ENCODE peak calls at places on chromosomes 3 and 15, in five cellular contexts. P, L, Y, H and X are unnamed samples. For H3K4me1, the result is how much of the 10 kb centered on the place peaks cover.

GRCh38 chr3:126945171-126945721 is 37.7 kb upstream of the PLXNA1 start:
- DNase-seq in P (no peak), L (no peak), Y (no peak), H (no peak), X (no peak)

GRCh38 chr3:48514431-48515227 is 10.7 kb upstream of the SHISA5 start:
- DNase-seq in P (no peak), L (no peak), Y (no peak), H (no peak), X (no peak)

GRCh38 chr15:90710436-90710835 is 6.7 kb upstream of the BLM start:
- DNase-seq in P (peak), L (peak), Y (no peak), H (no peak), X (no peak)

GRCh38 chr3:127394984-127395662 is 107.3 kb upstream of the PRR20G start:
- DNase-seq in P (no peak), L (no peak), Y (no peak), H (no peak), X (no peak)

GRCh38 chr3:143972495-143973351 is 1.1 kb downstream of the DIPK2A start:
- DNase-seq in P (peak), L (peak), Y (peak), H (peak), X (peak)

GRCh38 chr3:136862611-136862951 is 573 bp downstream of the NCK1 start:
- DNase-seq in P (peak), L (peak), Y (peak), H (peak), X (peak)

GRCh38 chr3:149771652-149772271 is 19.5 kb upstream of the COMMD2 start:
- DNase-seq in P (peak), L (peak), Y (peak), H (peak), X (peak)

GRCh38 chr15:74336061-74337005 is 31.1 kb downstream of the CYP11A1 start:
- DNase-seq in P (peak), L (no peak), Y (no peak), H (peak), X (peak)

GRCh38 chr15:69080203-69080957 is 65.9 kb downstream of the NOX5 start:
- DNase-seq in P (peak), L (no peak), Y (no peak), H (no peak), X (no peak)

GRCh38 chr15:85302271-85302670 is 78.1 kb upstream of the AKAP13 start:
- DNase-seq in P (no peak), L (no peak), Y (no peak), H (no peak), X (no peak)

DNA sequence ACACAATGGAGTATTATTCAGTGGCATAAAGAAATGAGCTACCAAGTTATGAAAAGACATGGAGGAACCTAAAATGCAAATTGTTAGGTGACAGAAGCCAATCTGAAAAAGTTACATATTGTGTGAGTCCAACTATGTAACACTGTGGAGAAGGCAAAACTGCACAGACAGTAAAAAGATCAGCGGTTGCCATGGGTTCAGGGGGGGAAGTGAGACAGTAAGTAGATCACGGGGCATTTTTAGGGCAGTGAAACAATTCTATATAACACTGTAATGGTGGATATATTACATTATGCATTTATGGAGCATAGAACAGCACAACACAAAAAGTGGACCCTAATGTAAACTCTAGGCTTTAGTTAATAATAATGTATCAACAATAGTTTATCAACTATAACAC is 17.6 kb downstream of the CBLB start:
- DNase-seq in P (no peak), L (no peak), Y (no peak), H (no peak), X (no peak)
- H3K4me1 ChIP-seq in P (under half), L (under half), Y (under half), H (under half), X (under half)

DNA sequence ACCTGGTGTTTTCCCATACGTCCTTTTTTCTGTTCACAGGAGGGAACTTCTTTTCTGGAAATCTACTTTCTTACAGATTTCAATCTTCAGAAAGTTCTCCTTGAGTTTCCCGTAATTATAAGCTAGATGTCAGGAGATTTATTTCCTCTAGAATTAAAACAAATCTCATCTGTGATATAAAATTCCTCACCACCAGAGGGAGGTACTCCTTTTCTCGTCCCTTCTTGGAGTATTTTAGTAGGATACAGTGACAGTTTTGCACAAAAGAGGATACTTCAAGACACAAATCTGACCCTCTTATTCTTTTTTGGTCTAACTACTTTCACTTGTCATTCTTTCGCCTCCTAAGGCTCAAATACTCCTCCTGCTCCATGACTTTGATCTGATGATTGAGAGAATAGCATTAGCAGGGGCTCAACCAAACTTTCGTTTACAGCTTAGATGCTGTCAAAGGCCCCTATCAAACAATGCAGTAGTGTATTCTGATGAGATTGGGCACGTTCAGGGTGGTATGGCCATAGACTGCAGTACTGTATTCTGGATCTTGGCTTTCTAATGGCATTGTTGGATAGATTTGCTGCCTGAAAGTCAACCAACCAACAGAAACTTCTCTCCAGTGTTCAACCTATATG is 38.0 kb downstream of the TMEM41A start:
- DNase-seq in P (peak), L (peak), Y (no peak), H (peak), X (peak)
- TF ChIP-seq CTCF in P (peak), L (peak), Y (no peak), H (peak), X (peak)

GRCh38 chr3:36894924-36895323 is 49.9 kb downstream of the TRANK1 start:
- DNase-seq in P (no peak), L (no peak), Y (no peak), H (no peak), X (no peak)
- H3K4me1 ChIP-seq in P (under half), L (under half), Y (under half), H (under half), X (under half)

GRCh38 chr3:156434921-156435320 is 120.0 kb downstream of the SSR3 start:
- DNase-seq in P (no peak), L (no peak), Y (no peak), H (no peak), X (peak)
- TF ChIP-seq CTCF in P (no peak), L (no peak), Y (no peak), H (no peak), X (no peak)

DNA sequence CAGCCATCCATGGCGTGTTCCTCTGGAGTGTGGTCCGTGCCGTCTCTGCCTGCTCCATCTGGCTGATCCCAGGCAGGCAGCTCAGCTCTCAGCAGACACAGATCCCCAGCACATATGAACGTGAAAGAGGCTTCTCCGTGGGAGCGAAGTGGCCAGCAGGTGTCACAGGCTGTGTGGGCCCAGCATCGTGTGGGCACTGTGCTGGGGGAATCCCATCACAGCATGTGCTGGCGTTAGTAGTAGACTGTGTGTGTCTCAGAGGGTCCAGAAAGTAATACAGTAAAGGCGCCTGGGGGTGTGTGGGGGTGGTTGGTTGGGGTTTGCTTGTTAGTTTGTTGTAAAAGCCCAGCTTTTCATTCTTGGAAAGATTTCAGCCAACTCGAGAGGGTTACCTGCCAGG is 147.6 kb downstream of the IGF1R start:
- DNase-seq in P (no peak), L (no peak), Y (no peak), H (no peak), X (no peak)
- H3K4me1 ChIP-seq in P (under half), L (under half), Y (under half), H (under half), X (under half)

GRCh38 chr3:139934557-139935070 is 371 bp upstream of the CLSTN2 start:
- DNase-seq in P (peak), L (peak), Y (no peak), H (no peak), X (peak)
- TF ChIP-seq CTCF in P (peak), L (no peak), Y (peak), H (no peak), X (peak)

GRCh38 chr15:70632079-70632850 is 131.1 kb downstream of the UACA start:
- DNase-seq in P (no peak), L (no peak), Y (no peak), H (peak), X (peak)

GRCh38 chr15:70632981-70633380 is 130.4 kb downstream of the UACA start:
- DNase-seq in P (no peak), L (no peak), Y (no peak), H (no peak), X (no peak)

GRCh38 chr15:70636540-70637165 is 126.7 kb downstream of the UACA start:
- DNase-seq in P (peak), L (peak), Y (peak), H (no peak), X (no peak)

GRCh38 chr15:70635895-70636294 is 127.5 kb downstream of the UACA start:
- DNase-seq in P (no peak), L (no peak), Y (no peak), H (no peak), X (no peak)

GRCh38 chr15:70633394-70633793 is 130.0 kb downstream of the UACA start:
- DNase-seq in P (peak), L (no peak), Y (no peak), H (no peak), X (no peak)
- H3K4me1 ChIP-seq in P (under half), L (under half), Y (under half), H (under half), X (under half)

GRCh38 chr3:21017115-21017852 is 733.7 kb downstream of the ZNF385D start:
- DNase-seq in P (peak), L (no peak), Y (no peak), H (no peak), X (peak)
- TF ChIP-seq CTCF in P (peak), L (peak), Y (no peak), H (no peak), X (peak)

DNA sequence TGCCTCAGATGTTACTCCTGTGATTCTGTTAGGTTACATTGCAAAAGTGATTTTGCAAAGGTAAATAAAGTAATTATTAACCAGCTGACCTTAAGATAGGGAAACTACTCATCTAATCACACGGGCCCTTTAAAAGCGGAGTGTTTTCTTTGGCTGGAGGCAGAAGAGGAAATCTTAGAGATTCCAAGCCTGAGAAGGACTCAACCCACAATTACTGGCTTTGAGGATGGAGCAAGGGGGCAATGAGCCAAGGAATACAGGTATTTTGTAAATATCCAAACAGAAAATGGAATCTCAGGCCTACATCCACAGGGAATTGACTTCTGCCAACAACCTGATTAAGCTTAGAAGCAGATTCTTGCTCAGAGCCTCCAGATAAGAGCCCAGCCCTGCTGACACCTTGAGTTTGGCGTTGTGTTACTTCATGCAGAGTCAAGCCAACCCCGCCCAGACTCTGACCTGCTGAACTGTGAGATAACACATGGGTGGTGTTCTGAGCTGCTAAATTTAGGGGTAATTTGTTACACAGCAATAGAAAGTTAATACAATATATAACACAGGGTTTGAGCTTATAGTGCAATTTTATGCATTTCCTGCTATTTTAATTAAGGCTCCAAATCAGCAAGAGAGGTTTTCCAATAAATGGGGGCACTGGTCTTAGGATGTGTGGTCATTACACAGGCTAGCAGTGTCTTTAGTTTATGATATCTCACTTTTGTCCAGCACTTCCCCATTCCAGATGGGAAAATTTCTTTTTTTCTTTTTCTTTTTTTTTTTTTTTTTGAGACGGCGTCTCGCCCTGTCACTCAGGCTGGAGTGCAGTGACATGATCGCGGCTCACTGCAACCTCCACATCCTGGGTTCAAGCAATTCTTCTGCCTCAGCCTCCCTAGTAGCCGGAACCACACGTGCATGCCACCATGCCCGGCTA is 19.5 kb downstream of the NFKBIZ start:
- DNase-seq in P (peak), L (no peak), Y (no peak), H (peak), X (no peak)
- H3K4me1 ChIP-seq in P (under half), L (under half), Y (under half), H (under half), X (under half)

GRCh38 chr3:167032267-167032876 is 347.7 kb downstream of the ZBBX start:
- DNase-seq in P (peak), L (peak), Y (peak), H (peak), X (peak)
- TF ChIP-seq CTCF in P (peak), L (no peak), Y (peak), H (peak), X (peak)